ENCODE peak calls at places on chromosomes 4 and X, in ten cellular contexts. H is cardiac muscle cell; Z is transverse colon; K is CD4-positive, CD25-positive, alpha-beta regulatory T cell; D is body of pancreas; O is small intestine; C is A673; M is endothelial cell of umbilical vein; Y is IMR-90; L is naive thymus-derived CD4-positive, alpha-beta T cell. P is an unnamed sample.
A peak's percentile ranks its signal among the peaks of the same experiment; 100 is the strongest.

GRCh38 chr4:186931519-186931918 is 207.9 kb upstream of the FAT1 start:
- DNase-seq in H (peak; percentile 29), Z (no peak), K (no peak), D (no peak), O (no peak), C (no peak), M (no peak), Y (peak; percentile 70), L (no peak), P (no peak)

GRCh38 chrX:149286940-149287349 is 218.2 kb downstream of the IDS start:
- DNase-seq in H (peak; percentile 61), Z (peak; percentile 19), K (peak; percentile 3), D (peak; percentile 23), O (peak; percentile 30), C (peak; percentile 57), M (peak; percentile 51), Y (peak; percentile 31), L (peak; percentile 29), P (no peak)

GRCh38 chr4:121034010-121034409 is 38.3 kb downstream of the NDNF start:
- DNase-seq in H (peak; percentile 77), Z (no peak), K (no peak), D (peak; percentile 47), O (no peak), C (peak; percentile 85), M (no peak), Y (no peak), L (no peak), P (no peak)

GRCh38 chrX:119512145-119512800 is 44.0 kb downstream of the SLC25A5 start:
- DNase-seq in H (peak; percentile 81), Z (peak; percentile 70), K (no peak), D (peak; percentile 66), O (peak; percentile 85), C (peak; percentile 17), M (peak; percentile 55), Y (peak; percentile 66), L (no peak), P (no peak)

GRCh38 chr4:77263247-77263646 is 106.2 kb downstream of the CCNG2 start:
- DNase-seq in H (no peak), Z (no peak), K (no peak), D (no peak), O (no peak), C (no peak), M (no peak), Y (peak; percentile 4), L (no peak), P (no peak)

GRCh38 chrX:134237363-134237702 is 351 bp downstream of the CCDC160 start:
- DNase-seq in H (no peak), Z (no peak), K (no peak), D (no peak), O (no peak), C (no peak), M (no peak), Y (no peak), L (no peak), P (no peak)

GRCh38 chr4:108849611-108850406 is 87.0 kb upstream of the ETNPPL start:
- DNase-seq in H (peak; percentile 37), Z (no peak), K (no peak), D (no peak), O (no peak), C (no peak), M (no peak), Y (peak; percentile 80), L (no peak), P (no peak)

GRCh38 chr4:74410272-74410671 is 34.7 kb upstream of the AREG start:
- DNase-seq in H (no peak), Z (no peak), K (no peak), D (no peak), O (no peak), C (no peak), M (no peak), Y (peak; percentile 51), L (no peak), P (no peak)

GRCh38 chr4:147735413-147736301 is 3.8 kb downstream of the ARHGAP10 start:
- DNase-seq in H (peak; percentile 22), Z (no peak), K (no peak), D (no peak), O (no peak), C (no peak), M (peak; percentile 12), Y (no peak), L (no peak), P (no peak)

GRCh38 chrX:29787666-29788065 is 427.7 kb upstream of the MAGEB2 start:
- DNase-seq in H (no peak), Z (no peak), K (no peak), D (no peak), O (no peak), C (no peak), M (no peak), Y (peak; percentile 33), L (no peak), P (no peak)

GRCh38 chr4:143358923-143359694 is 22.4 kb downstream of the GAB1 start:
- DNase-seq in H (peak; percentile 75), Z (peak; percentile 78), K (no peak), D (peak; percentile 59), O (peak; percentile 91), C (peak; percentile 96), M (peak; percentile 96), Y (peak; percentile 93), L (no peak), P (no peak)

GRCh38 chr4:143356493-143356892 is 19.8 kb downstream of the GAB1 start:
- DNase-seq in H (no peak), Z (no peak), K (no peak), D (no peak), O (no peak), C (peak; percentile 49), M (no peak), Y (no peak), L (no peak), P (no peak)

GRCh38 chr4:143355540-143356217 is 19.0 kb downstream of the GAB1 start:
- DNase-seq in H (peak; percentile 47), Z (no peak), K (no peak), D (no peak), O (no peak), C (no peak), M (no peak), Y (peak; percentile 48), L (no peak), P (no peak)

GRCh38 chr4:143358419-143358818 is 21.7 kb downstream of the GAB1 start:
- DNase-seq in H (no peak), Z (no peak), K (no peak), D (no peak), O (no peak), C (no peak), M (no peak), Y (no peak), L (no peak), P (no peak)

DNA sequence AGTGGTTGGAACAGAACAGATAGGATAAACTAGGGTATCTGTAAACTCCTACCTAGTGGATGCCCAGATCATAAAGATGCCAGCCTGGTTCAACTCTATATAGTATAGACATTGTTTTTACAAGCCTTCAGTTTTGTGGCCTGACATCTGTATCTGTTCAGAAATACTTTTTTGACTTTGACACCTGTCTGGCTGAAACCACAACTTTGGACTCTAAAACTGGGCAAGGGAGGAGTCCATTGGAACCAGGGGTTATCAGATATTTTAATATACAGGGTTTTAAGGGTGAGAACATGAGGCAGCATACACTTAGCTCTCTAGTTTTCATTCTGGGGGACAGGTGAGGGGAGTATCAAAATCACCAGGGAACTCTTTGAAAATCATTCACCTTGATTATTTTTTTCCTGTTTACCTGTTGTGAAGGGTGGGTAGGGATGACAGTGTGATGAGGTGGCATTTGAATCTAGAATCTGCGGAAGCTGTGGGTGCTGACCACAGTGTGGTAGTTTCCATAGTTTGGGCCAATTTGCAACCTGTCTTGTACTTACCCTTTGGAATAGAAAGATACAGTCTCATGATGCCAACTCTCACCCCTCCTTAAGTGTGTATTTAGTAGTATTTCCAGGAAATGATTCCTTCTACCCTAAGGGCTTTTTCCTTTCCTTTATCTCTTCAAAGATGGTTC is 20.6 kb downstream of the GAB1 start:
- DNase-seq in H (no peak), Z (peak; percentile 46), K (no peak), D (no peak), O (no peak), C (no peak), M (no peak), Y (no peak), L (no peak), P (no peak)
- H3K4me1 ChIP-seq in H (peaks cover 46% of the 10 kb centered on the region), Z (peaks cover 99% of the 10 kb centered on the region), K (no peaks in the 10 kb centered on the region), D (peaks cover 57% of the 10 kb centered on the region), O (peaks cover 12% of the 10 kb centered on the region), C (peaks cover 96% of the 10 kb centered on the region), M (peaks cover 29% of the 10 kb centered on the region), Y (peaks cover 24% of the 10 kb centered on the region), L (peaks cover 9% of the 10 kb centered on the region), P (peaks cover 8% of the 10 kb centered on the region)

DNA sequence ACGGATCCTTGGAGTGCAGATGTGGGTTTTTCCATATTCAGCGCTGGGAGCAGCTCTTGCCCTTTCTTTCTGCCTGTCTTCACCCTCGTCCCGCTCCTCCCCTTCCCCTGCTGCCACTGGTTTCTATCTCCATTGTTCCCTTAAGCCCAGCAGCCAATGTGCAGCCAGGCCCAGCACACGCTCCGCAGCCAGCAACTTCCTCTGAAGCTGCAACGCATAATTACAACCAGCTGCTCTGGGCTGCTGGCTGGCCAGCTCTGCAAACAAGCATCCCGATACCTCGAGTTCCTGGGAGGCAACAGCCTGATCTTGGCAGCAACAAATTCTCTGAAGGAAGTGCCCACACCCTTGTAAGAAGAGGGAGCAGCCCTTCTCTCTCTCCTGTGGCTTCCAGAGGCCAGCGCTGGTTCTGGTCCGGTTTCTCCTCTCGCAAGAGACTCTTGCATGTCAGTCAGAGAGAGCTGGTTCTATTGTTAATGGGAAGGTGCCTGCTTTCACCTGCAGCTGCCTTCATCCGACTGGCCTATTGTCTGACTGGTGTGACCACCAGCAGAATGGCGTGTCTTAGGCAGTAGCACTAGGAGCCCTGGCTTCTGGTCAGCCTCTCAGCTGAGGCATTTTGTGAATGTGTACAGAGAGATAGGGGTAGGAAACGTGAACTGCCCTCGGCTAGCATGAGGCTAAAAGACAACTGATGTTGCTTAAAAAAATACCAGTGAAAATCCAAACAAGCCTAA is 83.8 kb upstream of the MAML3 start:
- DNase-seq in H (peak; percentile 98), Z (peak; percentile 71), K (no peak), D (peak; percentile 23), O (peak; percentile 73), C (peak; percentile 96), M (peak; percentile 89), Y (peak; percentile 93), L (no peak), P (peak; percentile 64)
- H3K4me1 ChIP-seq in H (peaks cover 43% of the 10 kb centered on the region), Z (peaks cover 35% of the 10 kb centered on the region), K (peaks cover 3% of the 10 kb centered on the region), D (peaks cover 18% of the 10 kb centered on the region), O (peaks cover 3% of the 10 kb centered on the region), C (peaks cover 50% of the 10 kb centered on the region), M (peaks cover 36% of the 10 kb centered on the region), Y (peaks cover 28% of the 10 kb centered on the region), L (peaks cover 14% of the 10 kb centered on the region), P (no peaks in the 10 kb centered on the region)

GRCh38 chr4:41060352-41061318 is 153.7 kb downstream of the APBB2 start:
- DNase-seq in H (no peak), Z (peak; percentile 24), K (no peak), D (no peak), O (no peak), C (no peak), M (no peak), Y (no peak), L (no peak), P (no peak)
- H3K4me1 ChIP-seq in H (no peaks in the 10 kb centered on the region), Z (no peaks in the 10 kb centered on the region), K (no peaks in the 10 kb centered on the region), D (no peaks in the 10 kb centered on the region), O (no peaks in the 10 kb centered on the region), C (no peaks in the 10 kb centered on the region), M (peaks cover 27% of the 10 kb centered on the region), Y (peaks cover 15% of the 10 kb centered on the region), L (no peaks in the 10 kb centered on the region), P (peaks cover 73% of the 10 kb centered on the region)

DNA sequence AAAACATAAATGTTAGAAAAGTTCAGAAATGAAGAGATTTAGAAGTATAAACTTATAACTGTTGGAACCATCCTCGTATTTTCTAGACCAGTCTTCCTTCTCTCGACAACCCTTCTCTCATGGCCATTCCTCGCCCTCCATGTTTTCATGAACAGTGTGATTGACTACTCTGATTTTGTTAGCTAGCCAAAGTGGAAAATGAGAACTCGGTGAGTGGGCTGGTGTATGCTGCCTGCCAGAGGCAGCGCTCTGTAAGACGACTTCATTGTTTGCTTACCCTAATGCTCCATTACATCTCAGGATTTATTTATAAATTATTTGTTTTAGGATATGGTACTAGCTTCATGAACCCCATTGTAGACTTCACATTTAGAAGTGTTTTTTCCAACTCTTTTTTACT is 153.0 kb downstream of the CBR4 start:
- DNase-seq in H (no peak), Z (no peak), K (no peak), D (no peak), O (no peak), C (no peak), M (no peak), Y (peak; percentile 50), L (no peak), P (no peak)
- H3K4me1 ChIP-seq in H (peaks cover 10% of the 10 kb centered on the region), Z (peaks cover 9% of the 10 kb centered on the region), K (no peaks in the 10 kb centered on the region), D (no peaks in the 10 kb centered on the region), O (no peaks in the 10 kb centered on the region), C (peaks cover 11% of the 10 kb centered on the region), M (no peaks in the 10 kb centered on the region), Y (peaks cover 27% of the 10 kb centered on the region), L (no peaks in the 10 kb centered on the region), P (no peaks in the 10 kb centered on the region)

P was measured in tibial nerve.